ENCODE peak calls at places on chromosomes 6 and 20, in seven cellular contexts. A is foreskin fibroblast; Q is stimulated activated CD8-positive, alpha-beta memory T cell treated with anti-CD3 and anti-CD28 coated beads, Interleukin-4, amount 100 ng/mL, for 4 hours; Z is Kasumi-1; C is EH; M is KG1; D is naive thymus-derived CD4-positive, alpha-beta T cell. S is an unnamed sample.

GRCh38 chr6:96466149-96466863 is 55.3 kb upstream of the UFL1 start:
- DNase-seq in D (no peak), C (no peak), M (no peak), A (no peak), Z (no peak), Q (no peak), S (no peak)

GRCh38 chr20:60037120-60037499 is 78.9 kb downstream of the CDH26 start:
- DNase-seq in Z (peak), M (no peak), C (peak), Q (no peak), D (no peak), A (peak), S (no peak)

GRCh38 chr6:159097256-159097655 is 52.5 kb upstream of the TAGAP start:
- DNase-seq in Q (no peak), M (no peak), A (no peak), C (no peak), D (peak), Z (no peak), S (no peak)

GRCh38 chr6:126195625-126196236 is 144.2 kb upstream of the CENPW start:
- DNase-seq in Z (peak), Q (no peak), A (no peak), C (peak), M (no peak), D (no peak), S (no peak)

GRCh38 chr20:50027611-50028105 is 44.9 kb downstream of the SNAI1 start:
- DNase-seq in M (no peak), C (peak), Q (no peak), D (no peak), Z (no peak), A (peak), S (peak)

GRCh38 chr6:105993341-105993740 is 92.8 kb upstream of the PRDM1 start:
- DNase-seq in A (no peak), C (peak), D (no peak), Q (no peak), Z (no peak), M (no peak), S (no peak)

GRCh38 chr6:35264550-35265274 is 5.2 kb downstream of the ZNF76 start:
- DNase-seq in Z (no peak), A (no peak), D (no peak), Q (no peak), C (no peak), M (no peak), S (no peak)

GRCh38 chr6:37588745-37589139 is 89.0 kb upstream of the CCDC167 start:
- DNase-seq in M (no peak), C (no peak), D (no peak), A (no peak), Q (no peak), Z (no peak), S (no peak)

GRCh38 chr20:40702504-40702903 is 13.5 kb upstream of the MAFB start:
- DNase-seq in Z (peak), D (no peak), M (no peak), Q (no peak), A (peak), C (peak), S (no peak)

GRCh38 chr6:134962421-134962820 is 12.5 kb upstream of the ALDH8A1 start:
- DNase-seq in A (no peak), M (no peak), Z (no peak), C (no peak), Q (no peak), D (no peak), S (no peak)

S was measured in ascending aorta.